ENCODE peak calls at places on chromosomes 12 and 14, in seven cellular contexts. H, M, U, O, X, B and I are unnamed samples.
A peak's percentile ranks its signal among the peaks of the same experiment; 100 is the strongest.

GRCh38 chr12:58530421-58531067 is 389.8 kb downstream of the LRIG3 start:
- DNase-seq in B (no peak), M (peak; percentile 51), U (no peak), H (peak; percentile 64), O (peak; percentile 70), X (no peak), I (no peak)

GRCh38 chr12:56838602-56839488 is 75.7 kb downstream of the HSD17B6 start:
- DNase-seq in M (no peak), O (no peak), U (no peak), H (peak; percentile 8), X (no peak), B (no peak), I (no peak)

GRCh38 chr14:24297190-24297964 is 2.2 kb downstream of the DHRS1 start:
- DNase-seq in B (no peak), M (no peak), H (peak; percentile 76), U (peak; percentile 84), X (no peak), O (peak; percentile 54), I (no peak)

GRCh38 chr14:31837056-31837455 is 240.0 kb upstream of the ARHGAP5 start:
- DNase-seq in O (no peak), X (no peak), M (no peak), U (no peak), B (no peak), H (no peak), I (no peak)

GRCh38 chr12:93990832-93991748 is 157.3 kb upstream of the PLXNC1 start:
- DNase-seq in M (peak; percentile 55), H (no peak), O (no peak), X (no peak), B (peak; percentile 68), U (peak; percentile 85), I (no peak)

GRCh38 chr14:35534884-35535793 is 1.2 kb downstream of the INSM2 start:
- DNase-seq in X (peak; percentile 78), B (peak; percentile 44), H (peak; percentile 69), M (peak; percentile 51), U (peak; percentile 87), O (peak; percentile 68), I (peak; percentile 83)

GRCh38 chr14:32594766-32595165 is 265.7 kb downstream of the AKAP6 start:
- DNase-seq in B (no peak), H (peak; percentile 40), X (no peak), U (no peak), O (peak; percentile 23), M (peak; percentile 68), I (no peak)

GRCh38 chr14:61662437-61663311 is 32.6 kb upstream of the HIF1A start:
- DNase-seq in O (peak; percentile 81), H (peak; percentile 99), M (peak; percentile 62), U (peak; percentile 36), B (no peak), X (no peak), I (no peak)

GRCh38 chr12:122005252-122005651 is 16.4 kb upstream of the BCL7A start:
- DNase-seq in O (no peak), X (no peak), U (no peak), M (no peak), H (no peak), B (no peak), I (no peak)

GRCh38 chr12:124972211-124972610 is 16.7 kb downstream of the DHX37 start:
- DNase-seq in O (no peak), H (no peak), X (no peak), B (no peak), M (no peak), U (no peak), I (no peak)

GRCh38 chr14:101313268-101313667 is 248.0 kb upstream of the DIO3 start:
- DNase-seq in O (no peak), X (no peak), U (peak; percentile 47), B (no peak), M (no peak), H (no peak), I (no peak)

GRCh38 chr12:18323159-18323558 is 61.8 kb downstream of the PIK3C2G start:
- DNase-seq in O (peak; percentile 21), U (no peak), H (peak; percentile 12), M (peak; percentile 45), X (no peak), B (no peak), I (no peak)

GRCh38 chr14:50001146-50001998 is 108.5 kb downstream of the ARF6 start:
- DNase-seq in B (no peak), M (peak; percentile 84), H (peak; percentile 93), X (no peak), U (peak; percentile 45), O (peak; percentile 97), I (no peak)

GRCh38 chr12:107368586-107368985 is 275.2 kb upstream of the CRY1 start:
- DNase-seq in O (no peak), B (no peak), H (no peak), X (no peak), U (no peak), M (no peak), I (no peak)

GRCh38 chr12:82146740-82147139 is 211.4 kb downstream of the CCDC59 start:
- DNase-seq in B (no peak), H (no peak), U (peak; percentile 7), X (no peak), O (no peak), M (no peak), I (no peak)

DNA sequence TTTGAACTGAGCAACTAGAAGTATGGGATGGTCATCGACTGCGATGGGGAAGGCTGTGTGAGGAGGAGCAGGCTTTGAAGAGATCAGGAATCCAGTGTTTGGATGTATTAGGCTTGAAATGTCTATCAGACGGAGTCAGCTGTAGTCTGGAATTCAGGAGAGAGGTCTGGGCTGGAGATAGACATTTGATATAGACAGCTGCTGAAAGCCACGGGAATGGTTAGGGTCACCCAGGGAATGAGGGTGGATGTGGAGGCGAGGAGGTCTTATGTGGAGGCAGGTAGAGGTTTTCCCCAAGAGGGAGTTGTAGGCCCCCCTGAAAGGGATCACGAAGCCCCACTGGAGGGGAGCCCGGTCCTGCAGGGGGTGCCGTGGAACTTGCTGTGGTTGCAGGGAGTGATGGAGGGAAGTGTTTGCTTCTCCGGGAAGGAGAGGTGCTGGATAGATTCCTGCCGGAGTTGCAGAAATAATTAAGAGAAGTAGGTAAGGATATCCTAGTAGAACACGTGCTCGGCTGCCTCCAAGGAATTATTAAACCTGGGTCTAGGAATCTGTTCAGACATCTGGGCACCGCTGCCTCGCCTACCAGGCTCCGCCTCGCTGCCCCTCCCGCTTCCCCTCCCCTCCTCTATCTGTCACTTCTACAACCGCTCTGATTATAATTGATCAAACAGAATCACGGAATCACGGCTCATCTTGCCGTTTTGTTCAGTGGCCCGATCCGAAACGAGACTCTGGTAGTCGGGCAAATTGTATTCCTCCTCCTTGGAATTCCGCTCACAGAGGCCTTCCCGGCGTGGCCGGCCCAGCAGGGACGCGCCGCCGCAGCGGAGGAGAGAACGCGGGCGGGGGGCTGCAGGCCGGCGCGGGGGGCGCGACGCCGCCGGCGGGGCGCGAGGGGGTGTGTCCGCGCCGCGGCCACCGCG is 824 bp upstream of the CACNA1C start:
- DNase-seq in U (peak; percentile 60), X (no peak), O (no peak), H (no peak), M (no peak), B (no peak), I (no peak)
- TF ChIP-seq CTCF in U (peak; percentile 23), X (no peak), O (no peak), H (no peak), M (no peak), B (no peak), I (no peak)

GRCh38 chr14:95432152-95433093 is 84.0 kb downstream of the SYNE3 start:
- DNase-seq in O (peak; percentile 10), B (peak; percentile 55), M (no peak), X (peak; percentile 40), H (peak; percentile 47), U (peak; percentile 76), I (peak; percentile 62)
- TF ChIP-seq CTCF in O (peak; percentile 92), B (peak; percentile 70), M (peak; percentile 82), X (peak; percentile 60), H (peak; percentile 78), U (peak; percentile 90), I (peak; percentile 92)

GRCh38 chr12:101485015-101485414 is 9.9 kb downstream of the SPIC start:
- DNase-seq in H (no peak), O (no peak), X (no peak), M (no peak), U (no peak), B (no peak), I (no peak)

GRCh38 chr12:101491325-101491724 is 16.2 kb downstream of the SPIC start:
- DNase-seq in X (no peak), U (no peak), M (no peak), H (no peak), O (no peak), B (no peak), I (no peak)

DNA sequence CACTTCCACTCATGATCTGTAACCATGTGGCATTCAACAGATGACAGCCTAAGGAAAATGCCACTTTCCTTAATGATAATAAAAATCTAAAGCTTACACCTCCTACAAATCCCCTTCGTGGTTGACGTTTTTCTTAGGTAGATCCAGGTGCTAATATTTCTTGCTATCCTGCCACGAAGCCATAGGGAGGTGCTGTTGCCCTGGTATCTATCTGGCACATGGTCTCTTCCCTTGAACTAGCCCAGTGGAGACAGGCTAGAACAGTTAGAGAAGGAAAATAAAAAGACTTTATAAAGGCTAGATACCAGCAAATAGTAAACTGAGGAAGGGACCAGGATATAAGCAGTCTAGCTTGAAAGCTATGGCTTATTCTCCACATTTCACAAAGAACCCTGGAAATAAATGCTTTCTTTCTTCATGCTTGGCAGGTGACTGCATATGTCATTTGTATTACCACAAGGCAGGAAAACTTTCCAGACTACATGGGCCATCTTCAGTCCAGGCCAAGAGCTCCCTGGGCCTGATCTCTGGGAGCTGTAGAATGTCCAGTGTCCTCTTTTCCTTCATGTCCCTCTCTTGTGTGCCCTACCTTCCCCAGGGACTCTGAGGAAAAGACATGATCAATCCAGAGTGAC is 15.3 kb downstream of the SPIC start:
- DNase-seq in U (peak; percentile 78), H (peak; percentile 54), X (no peak), B (peak; percentile 5), M (no peak), O (peak; percentile 3), I (no peak)
- TF ChIP-seq CTCF in U (peak; percentile 90), H (peak; percentile 74), X (no peak), B (peak; percentile 9), M (no peak), O (peak; percentile 52), I (peak; percentile 62)

GRCh38 chr12:76790564-76791552 is 26.9 kb downstream of the ZDHHC17 start:
- DNase-seq in O (no peak), X (no peak), B (no peak), U (peak; percentile 51), H (peak; percentile 57), M (peak; percentile 15), I (no peak)
- TF ChIP-seq CTCF in O (peak; percentile 60), X (peak; percentile 72), B (peak; percentile 70), U (peak; percentile 64), H (peak; percentile 74), M (peak; percentile 95), I (peak; percentile 80)